ENCODE peak calls at places on chromosomes 12 and 14, in seven cellular contexts. D, O, J, W, I, M and U are unnamed samples.

GRCh38 chr12:109716512-109717389 is 3.1 kb downstream of the FAM222A start:
- DNase-seq in D (peak; percentile 76), O (no peak), J (no peak), W (no peak), I (no peak), M (no peak), U (no peak)

GRCh38 chr12:26868505-26869494 is 35.8 kb upstream of the ITPR2 start:
- DNase-seq in D (no peak), O (no peak), J (no peak), W (no peak), I (no peak), M (no peak), U (no peak)

GRCh38 chr12:27528788-27529187 is 4.8 kb downstream of the PPFIBP1 start:
- DNase-seq in D (no peak), O (no peak), J (no peak), W (no peak), I (no peak), M (no peak), U (no peak)

GRCh38 chr12:69952890-69953289 is 127.9 kb downstream of the MYRFL start:
- DNase-seq in D (no peak), O (no peak), J (no peak), W (no peak), I (no peak), M (no peak), U (no peak)

GRCh38 chr14:53333809-53334208 is 180.7 kb upstream of the DDHD1 start:
- DNase-seq in D (no peak), O (no peak), J (no peak), W (no peak), I (no peak), M (no peak), U (no peak)

GRCh38 chr12:31362759-31363415 is 36.9 kb upstream of the SINHCAF start:
- DNase-seq in D (peak; percentile 17), O (no peak), J (peak; percentile 44), W (peak; percentile 40), I (no peak), M (no peak), U (no peak)

GRCh38 chr12:122834229-122834920 is 882 bp upstream of the HIP1R start:
- DNase-seq in D (peak; percentile 24), O (no peak), J (peak; percentile 63), W (peak; percentile 72), I (peak; percentile 76), M (no peak), U (no peak)

GRCh38 chr12:120252071-120252906 is 13.2 kb downstream of the PXN start:
- DNase-seq in D (no peak), O (no peak), J (no peak), W (no peak), I (no peak), M (no peak), U (peak; percentile 46)

GRCh38 chr12:63795032-63795687 is 15.5 kb downstream of the RXYLT1 start:
- DNase-seq in D (no peak), O (no peak), J (no peak), W (no peak), I (no peak), M (no peak), U (no peak)

GRCh38 chr14:48008646-48009045 is 333.2 kb upstream of the MDGA2 start:
- DNase-seq in D (no peak), O (no peak), J (no peak), W (no peak), I (no peak), M (no peak), U (no peak)

GRCh38 chr14:30385925-30386324 is 173.0 kb upstream of the G2E3 start:
- DNase-seq in D (no peak), O (no peak), J (no peak), W (peak; percentile 42), I (no peak), M (no peak), U (no peak)

GRCh38 chr14:106044949-106045596 is 518.7 kb downstream of the TMEM121 start:
- DNase-seq in D (peak; percentile 82), O (no peak), J (peak; percentile 11), W (no peak), I (no peak), M (no peak), U (no peak)

GRCh38 chr12:92629349-92630065 is 73.3 kb upstream of the PLEKHG7 start:
- DNase-seq in D (no peak), O (no peak), J (peak; percentile 94), W (no peak), I (no peak), M (no peak), U (no peak)

GRCh38 chr12:57837779-57838562 is 8.6 kb downstream of the CTDSP2 start:
- DNase-seq in D (no peak), O (peak; percentile 51), J (no peak), W (no peak), I (no peak), M (no peak), U (peak; percentile 82)

GRCh38 chr12:59166457-59166856 is 246.2 kb upstream of the LRIG3 start:
- DNase-seq in D (no peak), O (no peak), J (no peak), W (no peak), I (no peak), M (no peak), U (no peak)

GRCh38 chr14:105313381-105314286 is 914 bp upstream of the PACS2 start:
- DNase-seq in D (peak; percentile 67), O (peak; percentile 48), J (peak; percentile 10), W (no peak), I (peak; percentile 56), M (no peak), U (no peak)